ENCODE peak calls at places on chromosomes 16 and 17, in six cellular contexts. One of them, this sample, is unnamed. For H3K36me3, the result is how much of the 10 kb centered on the place peaks cover.

GRCh38 chr16:29680180-29680598 is 1.2 kb downstream of the QPRT start:
- DNase-seq in GM06990: no peak
- DNase-seq in heart right ventricle: no peak
- DNase-seq in K562: no peak
- DNase-seq in stomach: no peak
- DNase-seq in GM12878: no peak
- DNase-seq in this sample: no peak

GRCh38 chr16:67431077-67431804 is at the start of gene HSD11B2:
- DNase-seq in GM06990: no peak
- DNase-seq in heart right ventricle: no peak
- DNase-seq in K562: peak
- DNase-seq in stomach: peak
- DNase-seq in GM12878: no peak
- DNase-seq in this sample: no peak

GRCh38 chr17:4229627-4230026 is 34.2 kb downstream of the ANKFY1 start:
- DNase-seq in GM06990: no peak
- DNase-seq in heart right ventricle: peak
- DNase-seq in K562: no peak
- DNase-seq in stomach: no peak
- DNase-seq in GM12878: no peak
- DNase-seq in this sample: no peak

GRCh38 chr16:67666032-67666537 is 465 bp downstream of the ENKD1 start:
- DNase-seq in GM06990: no peak
- DNase-seq in heart right ventricle: no peak
- DNase-seq in K562: peak
- DNase-seq in stomach: no peak
- DNase-seq in GM12878: no peak
- DNase-seq in this sample: no peak

GRCh38 chr17:30947796-30948195 is 23.0 kb upstream of the RNF135 start:
- DNase-seq in GM06990: no peak
- DNase-seq in heart right ventricle: no peak
- DNase-seq in K562: no peak
- DNase-seq in stomach: no peak
- DNase-seq in GM12878: no peak
- DNase-seq in this sample: no peak

GRCh38 chr17:82155606-82156005 is 57.0 kb downstream of the CCDC57 start:
- DNase-seq in GM06990: no peak
- DNase-seq in heart right ventricle: no peak
- DNase-seq in K562: no peak
- DNase-seq in stomach: no peak
- DNase-seq in GM12878: no peak
- DNase-seq in this sample: no peak

GRCh38 chr17:13601317-13601775 is 383 bp downstream of the HS3ST3A1 start:
- DNase-seq in GM06990: no peak
- DNase-seq in heart right ventricle: no peak
- DNase-seq in K562: no peak
- DNase-seq in stomach: no peak
- DNase-seq in GM12878: no peak
- DNase-seq in this sample: no peak

GRCh38 chr17:58822148-58823050 is 66.7 kb downstream of the PPM1E start:
- DNase-seq in GM06990: no peak
- DNase-seq in heart right ventricle: no peak
- DNase-seq in K562: no peak
- DNase-seq in stomach: no peak
- DNase-seq in GM12878: no peak
- DNase-seq in this sample: no peak

GRCh38 chr16:19916064-19916463 is 31.4 kb upstream of the GPRC5B start:
- DNase-seq in GM06990: no peak
- DNase-seq in heart right ventricle: no peak
- DNase-seq in K562: no peak
- DNase-seq in stomach: no peak
- DNase-seq in GM12878: no peak
- DNase-seq in this sample: no peak

GRCh38 chr17:76080207-76080933 is 1.4 kb downstream of the ZACN start:
- DNase-seq in GM06990: no peak
- DNase-seq in heart right ventricle: no peak
- DNase-seq in K562: no peak
- DNase-seq in stomach: no peak
- DNase-seq in GM12878: no peak
- DNase-seq in this sample: no peak

GRCh38 chr17:73139296-73139695 is 25.5 kb upstream of the SSTR2 start:
- DNase-seq in GM06990: no peak
- DNase-seq in heart right ventricle: no peak
- DNase-seq in K562: no peak
- DNase-seq in stomach: no peak
- DNase-seq in GM12878: no peak
- DNase-seq in this sample: no peak

GRCh38 chr17:28727727-28728363 is 743 bp upstream of the NEK8 start:
- DNase-seq in GM06990: peak
- DNase-seq in heart right ventricle: peak
- DNase-seq in K562: peak
- DNase-seq in stomach: peak
- DNase-seq in GM12878: peak
- DNase-seq in this sample: peak

GRCh38 chr17:44078412-44078811 is 7.9 kb downstream of the G6PC3 start:
- DNase-seq in GM06990: no peak
- DNase-seq in heart right ventricle: no peak
- DNase-seq in K562: no peak
- DNase-seq in stomach: no peak
- DNase-seq in GM12878: no peak
- DNase-seq in this sample: no peak
- H3K36me3 ChIP-seq in GM06990: half or more
- H3K36me3 ChIP-seq in heart right ventricle: half or more
- H3K36me3 ChIP-seq in K562: half or more
- H3K36me3 ChIP-seq in stomach: half or more
- H3K36me3 ChIP-seq in GM12878: under half
- H3K36me3 ChIP-seq in this sample: under half

DNA sequence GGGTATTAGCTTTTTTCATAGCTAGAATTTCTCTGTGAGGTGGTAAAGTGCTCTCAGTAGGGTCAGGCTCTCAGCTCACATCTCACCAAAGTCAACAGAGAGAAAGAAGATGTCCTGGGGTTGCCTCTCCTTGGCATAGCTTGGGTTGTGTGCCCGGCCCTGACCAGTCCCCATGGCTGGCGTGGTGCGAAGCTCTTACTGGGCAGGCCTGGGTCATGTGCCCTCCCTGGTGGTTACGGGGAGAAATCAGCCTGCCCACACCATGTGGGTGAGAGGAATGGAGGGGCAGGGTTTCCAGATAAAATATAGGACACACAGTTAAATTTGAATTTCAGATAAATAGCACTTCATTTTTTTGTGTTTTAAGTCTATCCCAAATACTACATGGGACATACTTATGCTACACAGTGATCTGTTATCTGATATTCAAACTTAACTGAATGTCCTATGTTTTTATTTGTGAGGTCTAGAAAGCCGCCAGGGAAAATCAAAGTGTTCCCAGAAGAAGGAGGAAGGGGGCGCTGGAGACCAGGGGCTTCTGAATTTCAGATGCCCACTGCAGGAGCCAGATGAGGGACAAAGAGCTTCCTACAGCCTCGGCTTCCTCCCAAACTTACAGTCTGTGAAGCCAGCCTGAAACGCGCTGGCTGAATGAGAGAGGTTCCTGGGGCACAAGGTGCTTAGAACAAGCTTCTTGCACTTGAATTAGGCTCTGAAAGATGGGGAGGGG is 45.4 kb downstream of the NKD1 start:
- DNase-seq in GM06990: no peak
- DNase-seq in heart right ventricle: no peak
- DNase-seq in K562: peak
- DNase-seq in stomach: no peak
- DNase-seq in GM12878: no peak
- DNase-seq in this sample: no peak
- TF ChIP-seq CTCF in GM06990: no peak
- TF ChIP-seq CTCF in heart right ventricle: peak
- TF ChIP-seq CTCF in K562: peak
- TF ChIP-seq CTCF in stomach: no peak
- TF ChIP-seq CTCF in GM12878: no peak
- TF ChIP-seq CTCF in this sample: no peak

DNA sequence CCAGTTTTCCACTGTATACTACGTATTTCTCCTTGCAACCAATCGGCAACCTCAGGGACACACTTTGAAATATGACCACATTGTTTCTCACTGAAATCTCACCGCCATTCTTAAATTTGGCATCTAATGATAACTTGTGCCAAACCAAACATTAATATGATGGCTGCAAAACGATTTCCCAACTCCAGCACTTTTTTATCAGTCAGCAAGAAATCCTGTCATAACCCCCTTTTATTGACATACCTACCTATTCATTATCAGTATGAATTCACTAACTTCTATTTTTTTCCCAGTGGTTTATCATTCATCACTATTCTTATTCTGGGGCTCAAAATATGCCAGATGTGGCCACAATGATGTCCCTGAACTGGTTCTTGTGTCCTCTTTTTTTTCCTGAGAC is 15.8 kb downstream of the MBTD1 start:
- DNase-seq in GM06990: no peak
- DNase-seq in heart right ventricle: no peak
- DNase-seq in K562: no peak
- DNase-seq in stomach: no peak
- DNase-seq in GM12878: no peak
- DNase-seq in this sample: no peak
- H3K36me3 ChIP-seq in GM06990: under half
- H3K36me3 ChIP-seq in heart right ventricle: under half
- H3K36me3 ChIP-seq in K562: under half
- H3K36me3 ChIP-seq in stomach: under half
- H3K36me3 ChIP-seq in GM12878: under half
- H3K36me3 ChIP-seq in this sample: under half

DNA sequence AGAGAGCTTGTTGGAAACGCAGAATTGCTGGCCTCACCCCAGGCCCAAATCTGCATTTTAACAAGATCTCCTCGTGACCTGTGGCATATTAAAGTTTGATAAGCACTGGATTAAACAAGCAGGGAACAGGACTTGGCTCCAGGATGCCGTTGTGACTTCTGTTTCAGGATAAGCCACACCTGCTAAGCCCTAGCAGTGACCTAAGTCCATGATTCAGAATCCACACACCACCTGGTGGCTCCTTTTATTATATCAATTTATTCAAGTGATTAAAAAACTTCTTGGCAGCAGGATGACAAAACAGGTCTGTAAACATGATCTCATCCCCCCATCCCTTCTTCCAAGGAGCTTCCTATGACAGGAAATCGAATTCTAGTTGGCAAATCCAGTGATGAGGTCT is 9.1 kb downstream of the NAGPA start:
- DNase-seq in GM06990: no peak
- DNase-seq in heart right ventricle: no peak
- DNase-seq in K562: no peak
- DNase-seq in stomach: peak
- DNase-seq in GM12878: no peak
- DNase-seq in this sample: no peak
- TF ChIP-seq CTCF in GM06990: peak
- TF ChIP-seq CTCF in heart right ventricle: peak
- TF ChIP-seq CTCF in K562: peak
- TF ChIP-seq CTCF in stomach: no peak
- TF ChIP-seq CTCF in GM12878: no peak
- TF ChIP-seq CTCF in this sample: peak

DNA sequence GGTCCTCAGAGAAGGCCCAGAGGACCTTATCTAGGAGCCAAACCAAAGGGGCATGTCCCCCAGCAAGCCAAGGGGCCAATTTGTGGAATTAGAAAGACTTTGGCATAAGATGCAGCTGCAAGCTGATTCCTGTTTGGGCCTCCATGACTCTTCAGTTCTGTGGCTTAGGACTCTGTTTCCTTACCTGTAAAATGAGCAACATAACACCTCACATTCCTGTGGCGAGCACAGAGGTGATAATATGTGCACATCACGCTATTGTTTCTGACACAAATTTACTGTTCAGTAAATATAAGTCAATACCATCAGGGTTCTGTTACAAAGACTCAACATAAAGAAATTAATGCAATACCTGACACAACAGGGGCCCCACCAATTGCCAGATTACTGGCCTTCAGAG is 57.7 kb downstream of the CDH11 start:
- DNase-seq in GM06990: no peak
- DNase-seq in heart right ventricle: no peak
- DNase-seq in K562: no peak
- DNase-seq in stomach: no peak
- DNase-seq in GM12878: no peak
- DNase-seq in this sample: no peak
- H3K36me3 ChIP-seq in GM06990: under half
- H3K36me3 ChIP-seq in heart right ventricle: under half
- H3K36me3 ChIP-seq in K562: under half
- H3K36me3 ChIP-seq in stomach: under half
- H3K36me3 ChIP-seq in GM12878: under half
- H3K36me3 ChIP-seq in this sample: under half

GRCh38 chr16:21283521-21284289 is 5.6 kb upstream of the CRYM start:
- DNase-seq in GM06990: peak
- DNase-seq in heart right ventricle: peak
- DNase-seq in K562: no peak
- DNase-seq in stomach: peak
- DNase-seq in GM12878: no peak
- DNase-seq in this sample: no peak
- TF ChIP-seq CTCF in GM06990: peak
- TF ChIP-seq CTCF in heart right ventricle: peak
- TF ChIP-seq CTCF in K562: peak
- TF ChIP-seq CTCF in stomach: no peak
- TF ChIP-seq CTCF in GM12878: no peak
- TF ChIP-seq CTCF in this sample: no peak

GRCh38 chr16:74496054-74496453 is 74.8 kb upstream of the CLEC18B start:
- DNase-seq in GM06990: no peak
- DNase-seq in heart right ventricle: no peak
- DNase-seq in K562: no peak
- DNase-seq in stomach: no peak
- DNase-seq in GM12878: no peak
- DNase-seq in this sample: no peak

GRCh38 chr16:74497761-74498160 is 76.5 kb upstream of the CLEC18B start:
- DNase-seq in GM06990: no peak
- DNase-seq in heart right ventricle: no peak
- DNase-seq in K562: no peak
- DNase-seq in stomach: no peak
- DNase-seq in GM12878: no peak
- DNase-seq in this sample: no peak

GRCh38 chr16:74487634-74488495 is 66.6 kb upstream of the CLEC18B start:
- DNase-seq in GM06990: no peak
- DNase-seq in heart right ventricle: no peak
- DNase-seq in K562: no peak
- DNase-seq in stomach: no peak
- DNase-seq in GM12878: no peak
- DNase-seq in this sample: no peak

DNA sequence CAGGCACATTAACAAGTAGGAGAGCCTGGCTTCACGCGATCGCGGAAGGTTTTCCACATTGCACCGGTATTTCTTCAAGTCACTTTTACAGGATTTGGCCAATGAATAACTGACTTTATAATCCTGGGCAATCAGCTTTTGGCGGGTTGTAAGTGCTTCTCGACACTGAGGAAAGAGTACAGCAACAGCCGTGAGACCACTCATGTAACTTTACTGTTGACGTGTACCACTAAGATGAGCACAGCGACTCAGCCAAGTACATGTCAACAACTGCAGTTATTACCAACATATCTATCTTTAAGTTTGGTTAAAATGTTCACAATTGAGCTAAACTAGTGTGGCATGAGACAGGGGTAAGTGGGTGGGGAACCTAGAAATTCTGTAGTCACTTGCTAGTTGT is 71.7 kb upstream of the CLEC18B start:
- DNase-seq in GM06990: no peak
- DNase-seq in heart right ventricle: no peak
- DNase-seq in K562: no peak
- DNase-seq in stomach: no peak
- DNase-seq in GM12878: no peak
- DNase-seq in this sample: no peak
- H3K36me3 ChIP-seq in GM06990: under half
- H3K36me3 ChIP-seq in heart right ventricle: under half
- H3K36me3 ChIP-seq in K562: under half
- H3K36me3 ChIP-seq in stomach: under half
- H3K36me3 ChIP-seq in GM12878: under half
- H3K36me3 ChIP-seq in this sample: under half